ENCODE peak calls at places on chromosomes 12 and 14, in ten cellular contexts. Q is ureter; P is testis; M is activated CD4-positive, alpha-beta T cell treated with anti-CD3 and anti-CD28 coated beads, Interleukin-2, amount 10 ng/mL, durations not matched to agents 7 days and 5 days; W is amygdala; H is HCT116; Z is globus pallidus; C is naive thymus-derived CD8-positive, alpha-beta T cell; A is stimulated activated CD4-positive, alpha-beta T cell treated with anti-CD3 and anti-CD28 coated beads, Interleukin-1b, Interleukin-23, amount 100 ng/mL, for 24 hours; V is foreskin melanocyte. E is an unnamed sample.

GRCh38 chr12:132502882-132503193 is 12.9 kb downstream of the FBRSL1 start:
- DNase-seq in Q (no peak), V (no peak), W (no peak), C (no peak), M (no peak), A (no peak), Z (no peak), H (no peak), P (no peak), E (no peak)

GRCh38 chr14:85250369-85250768 is 279.6 kb upstream of the FLRT2 start:
- DNase-seq in Q (no peak), V (no peak), A (no peak), M (no peak), H (no peak), C (no peak), Z (no peak), P (no peak), W (no peak), E (no peak)

GRCh38 chr14:99508896-99509629 is 27.9 kb downstream of the CCNK start:
- DNase-seq in H (no peak), A (no peak), P (no peak), W (no peak), C (no peak), V (no peak), M (no peak), Z (no peak), Q (peak; percentile 39), E (no peak)

GRCh38 chr12:105214141-105214540 is 21.8 kb downstream of the APPL2 start:
- DNase-seq in M (no peak), W (no peak), A (no peak), V (peak; percentile 70), C (no peak), H (no peak), Z (no peak), P (no peak), Q (no peak), E (no peak)

GRCh38 chr12:58046281-58046680 is 104.9 kb downstream of the ATP23 start:
- DNase-seq in A (no peak), M (no peak), V (no peak), Q (no peak), Z (no peak), W (no peak), C (no peak), P (no peak), H (no peak), E (no peak)

GRCh38 chr14:102140027-102140749 is 491 bp downstream of the WDR20 start:
- DNase-seq in Z (no peak), A (peak; percentile 6), Q (peak; percentile 47), H (no peak), C (peak; percentile 18), P (peak; percentile 55), W (no peak), V (no peak), M (peak; percentile 49), E (peak; percentile 39)

GRCh38 chr14:95394981-95395737 is 75.5 kb upstream of the CLMN start:
- DNase-seq in Q (no peak), V (no peak), W (no peak), M (no peak), H (no peak), Z (no peak), C (no peak), P (no peak), A (no peak), E (no peak)

GRCh38 chr12:6186114-6186827 is 13.9 kb upstream of the CD9 start:
- DNase-seq in W (no peak), P (no peak), C (no peak), M (no peak), Q (no peak), Z (no peak), V (no peak), A (no peak), H (no peak), E (no peak)

GRCh38 chr12:51631591-51631990 is 40.6 kb downstream of the SCN8A start:
- DNase-seq in A (no peak), C (no peak), P (no peak), Z (peak; percentile 12), M (no peak), H (peak; percentile 46), W (no peak), Q (no peak), V (no peak), E (no peak)

GRCh38 chr14:31968107-31968810 is 108.8 kb upstream of the ARHGAP5 start:
- DNase-seq in Q (no peak), M (no peak), P (no peak), A (no peak), V (no peak), H (no peak), Z (no peak), C (no peak), W (no peak), E (no peak)

GRCh38 chr14:95313707-95314106 is 6.0 kb downstream of the CLMN start:
- DNase-seq in C (no peak), V (peak; percentile 57), Q (peak; percentile 81), A (no peak), P (peak; percentile 69), W (no peak), H (no peak), M (no peak), Z (peak; percentile 88), E (no peak)

GRCh38 chr12:131132118-131132892 is 178.6 kb downstream of the ADGRD1 start:
- DNase-seq in W (no peak), Z (peak; percentile 19), A (peak; percentile 70), V (peak; percentile 51), H (peak; percentile 47), C (peak; percentile 69), M (peak; percentile 68), P (peak; percentile 86), Q (peak; percentile 84), E (peak; percentile 78)

GRCh38 chr12:9041321-9041720 is 52.0 kb downstream of the KLRG1 start:
- DNase-seq in P (no peak), M (no peak), A (no peak), V (no peak), C (no peak), Q (no peak), Z (no peak), H (no peak), W (no peak), E (no peak)

GRCh38 chr12:47789712-47790489 is 16.9 kb downstream of the SLC48A1 start:
- DNase-seq in M (no peak), Z (no peak), V (no peak), W (no peak), A (no peak), P (no peak), Q (no peak), C (no peak), H (no peak), E (no peak)

GRCh38 chr14:75876526-75876925 is 105.3 kb downstream of the TGFB3 start:
- DNase-seq in W (no peak), M (no peak), Q (no peak), Z (peak; percentile 84), P (peak; percentile 33), V (no peak), A (no peak), C (no peak), H (no peak), E (no peak)

GRCh38 chr12:79451365-79451764 is 239.4 kb downstream of the PAWR start:
- DNase-seq in A (no peak), P (no peak), C (no peak), W (no peak), M (no peak), Q (no peak), Z (no peak), H (no peak), V (no peak), E (no peak)

GRCh38 chr14:26594756-26595545 is 2.9 kb downstream of the NOVA1 start:
- DNase-seq in W (no peak), Q (no peak), Z (no peak), H (no peak), C (no peak), M (no peak), V (no peak), A (no peak), P (no peak), E (no peak)

GRCh38 chr12:3137814-3138445 is 60.8 kb downstream of the TSPAN9 start:
- DNase-seq in A (no peak), H (no peak), Z (no peak), C (no peak), Q (no peak), M (no peak), V (no peak), P (no peak), W (no peak), E (no peak)

GRCh38 chr12:57166971-57167371 is 19.6 kb upstream of the LRP1-AS start:
- DNase-seq in M (no peak), C (no peak), V (no peak), A (no peak), Z (no peak), P (no peak), W (no peak), Q (no peak), H (no peak), E (no peak)

GRCh38 chr12:50934981-50935807 is 17.1 kb upstream of the HIGD1C start:
- DNase-seq in Q (no peak), A (no peak), C (no peak), M (no peak), W (no peak), H (no peak), P (no peak), Z (no peak), V (no peak), E (no peak)

GRCh38 chr14:94043756-94044475 is 17.8 kb downstream of the OTUB2 start:
- DNase-seq in V (no peak), M (no peak), H (no peak), Q (no peak), Z (no peak), C (no peak), P (no peak), W (no peak), A (no peak), E (no peak)

GRCh38 chr14:74591899-74592298 is 20.1 kb downstream of the LTBP2 start:
- DNase-seq in Q (no peak), A (no peak), V (no peak), M (no peak), C (no peak), Z (no peak), W (no peak), P (no peak), H (no peak), E (no peak)

GRCh38 chr12:51320695-51321320 is 3.2 kb downstream of the BIN2 start:
- DNase-seq in A (no peak), C (no peak), W (no peak), Q (no peak), P (peak; percentile 32), H (no peak), M (peak; percentile 24), V (peak; percentile 67), Z (no peak), E (no peak)

GRCh38 chr12:93626160-93626559 is 51.0 kb upstream of the CRADD start:
- DNase-seq in V (no peak), Q (no peak), A (no peak), Z (no peak), M (no peak), H (no peak), P (no peak), W (no peak), C (no peak), E (no peak)

GRCh38 chr12:88299567-88300101 is 157.5 kb downstream of the TMTC3 start:
- DNase-seq in Q (no peak), C (no peak), A (no peak), P (no peak), M (peak; percentile 13), V (peak; percentile 73), W (no peak), H (peak; percentile 34), Z (no peak), E (no peak)

GRCh38 chr14:104283197-104284106 is 145.1 kb downstream of the KIF26A start:
- DNase-seq in P (no peak), V (no peak), M (no peak), A (no peak), Z (no peak), C (no peak), W (no peak), Q (no peak), H (no peak), E (no peak)

GRCh38 chr12:13093850-13094225 is 9.6 kb downstream of the GSG1 start:
- DNase-seq in Q (no peak), P (no peak), A (no peak), W (no peak), V (no peak), C (no peak), Z (no peak), H (no peak), M (no peak), E (no peak)

GRCh38 chr12:103197725-103198388 is 240.4 kb downstream of the ASCL1 start:
- DNase-seq in W (no peak), Z (no peak), V (no peak), P (no peak), C (no peak), H (no peak), M (no peak), A (no peak), Q (no peak), E (no peak)

E was measured in germinal center.